ENCODE peak calls at places on chromosome 20, in six cellular contexts. H, J, D, A, C and S are unnamed samples. For H3K4me1, the result is how much of the 10 kb centered on the place peaks cover.

GRCh38 chr20:3801299-3801698 is 5.2 kb downstream of the CDC25B start:
- DNase-seq in H (no peak), C (no peak), D (no peak), A (no peak), J (no peak), S (no peak)

GRCh38 chr20:17610566-17611289 is 40.9 kb downstream of the DSTN start:
- DNase-seq in A (peak), D (peak), J (peak), H (no peak), C (peak), S (no peak)

GRCh38 chr20:6164421-6165341 is 41.9 kb upstream of the FERMT1 start:
- DNase-seq in D (no peak), A (no peak), H (no peak), C (no peak), J (peak), S (peak)

GRCh38 chr20:3464166-3464565 is 6.7 kb upstream of the ATRN start:
- DNase-seq in A (no peak), D (no peak), C (no peak), J (no peak), H (no peak), S (no peak)

GRCh38 chr20:42475773-42476172 is 713.9 kb downstream of the PTPRT start:
- DNase-seq in C (no peak), J (no peak), H (no peak), A (no peak), D (no peak), S (no peak)

GRCh38 chr20:7691647-7692046 is 248.6 kb downstream of the HAO1 start:
- DNase-seq in C (no peak), A (no peak), D (no peak), J (no peak), H (no peak), S (no peak)

GRCh38 chr20:8721098-8721497 is 347.8 kb upstream of the PLCB4 start:
- DNase-seq in C (no peak), A (no peak), H (no peak), D (no peak), J (peak), S (no peak)

GRCh38 chr20:57499676-57500075 is 25.3 kb downstream of the CTCFL start:
- DNase-seq in C (no peak), J (no peak), A (no peak), H (no peak), D (no peak), S (no peak)

GRCh38 chr20:9532069-9532809 is 17.8 kb downstream of the LAMP5 start:
- DNase-seq in H (no peak), J (no peak), A (no peak), C (no peak), D (no peak), S (no peak)

GRCh38 chr20:45041464-45042337 is 59.2 kb downstream of the KCNS1 start:
- DNase-seq in A (no peak), D (no peak), H (no peak), C (peak), J (no peak), S (no peak)

GRCh38 chr20:48657426-48658197 is 170.2 kb downstream of the PREX1 start:
- DNase-seq in H (peak), A (no peak), J (peak), C (peak), D (peak), S (peak)

GRCh38 chr20:56181593-56181992 is 66.9 kb upstream of the MC3R start:
- DNase-seq in C (peak), J (no peak), H (no peak), D (no peak), A (no peak), S (no peak)
- TF ChIP-seq CTCF in C (peak), J (no peak), H (peak), D (peak), A (no peak), S (peak)

GRCh38 chr20:62825288-62825993 is 8.6 kb downstream of the COL9A3 start:
- DNase-seq in D (no peak), C (no peak), A (no peak), J (no peak), H (no peak), S (no peak)
- H3K4me1 ChIP-seq in D (under half), C (under half), A (under half), J (under half), H (half or more), S (under half)

GRCh38 chr20:51372176-51372803 is 170.2 kb downstream of the NFATC2 start:
- DNase-seq in C (peak), J (peak), D (peak), A (no peak), H (peak), S (no peak)
- TF ChIP-seq CTCF in C (peak), J (peak), D (peak), A (peak), H (peak), S (peak)

GRCh38 chr20:1374246-1374645 is 18.6 kb downstream of the FKBP1A start:
- DNase-seq in A (peak), H (no peak), C (no peak), J (no peak), D (no peak), S (no peak)
- H3K4me1 ChIP-seq in A (under half), H (under half), C (under half), J (half or more), D (under half), S (under half)

DNA sequence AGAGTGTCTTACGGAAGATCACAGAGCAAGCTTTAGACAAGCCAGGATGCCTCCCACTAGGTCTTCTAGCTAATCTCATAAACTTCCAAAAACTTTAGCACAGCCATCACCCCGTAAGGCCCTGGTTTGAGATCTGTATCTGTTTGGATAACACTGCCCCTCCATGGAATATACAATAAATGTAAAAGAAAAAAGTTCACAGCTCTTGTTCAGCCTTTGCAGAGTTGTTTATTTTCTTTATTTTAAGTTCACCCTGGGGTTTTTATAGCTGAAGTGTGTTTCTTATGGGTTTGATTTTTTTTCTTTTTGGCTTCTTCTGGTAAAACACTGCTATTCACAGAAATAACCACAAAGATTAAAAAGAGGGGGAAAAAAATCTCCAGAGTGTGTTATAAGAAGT is 125.6 kb downstream of the EYA2 start:
- DNase-seq in C (no peak), H (no peak), D (no peak), J (no peak), A (no peak), S (no peak)
- TF ChIP-seq CTCF in C (no peak), H (peak), D (no peak), J (no peak), A (no peak), S (no peak)

GRCh38 chr20:50915424-50915823 is 15.8 kb downstream of the ADNP start:
- DNase-seq in H (no peak), A (no peak), J (no peak), C (no peak), D (no peak), S (no peak)
- H3K4me1 ChIP-seq in H (under half), A (half or more), J (under half), C (under half), D (half or more), S (under half)